ENCODE peak calls at places on chromosomes 4 and X, in six cellular contexts. One of them, this sample, is unnamed. For H3K36me3, the result is how much of the 10 kb centered on the place peaks cover.

GRCh38 chr4:153154010-153154975 is 50.0 kb upstream of the TRIM2 start:
- DNase-seq in tibial nerve: no peak
- DNase-seq in brain microvascular endothelial cell: peak
- DNase-seq in HCT116: no peak
- DNase-seq in heart left ventricle: no peak
- DNase-seq in SJSA1: no peak
- DNase-seq in this sample: no peak

GRCh38 chr4:109989044-109989443 is 76.4 kb downstream of the EGF start:
- DNase-seq in tibial nerve: no peak
- DNase-seq in brain microvascular endothelial cell: no peak
- DNase-seq in SJSA1: no peak
- DNase-seq in heart left ventricle: no peak
- DNase-seq in HCT116: peak
- DNase-seq in this sample: peak

GRCh38 chrX:319579-320125 is 1.1 kb upstream of the GTPBP6 start:
- DNase-seq in tibial nerve: no peak
- DNase-seq in heart left ventricle: no peak
- DNase-seq in SJSA1: peak
- DNase-seq in brain microvascular endothelial cell: no peak
- DNase-seq in HCT116: no peak
- DNase-seq in this sample: no peak

GRCh38 chrX:13428055-13428786 is 108.4 kb upstream of the ATXN3L start:
- DNase-seq in brain microvascular endothelial cell: peak
- DNase-seq in heart left ventricle: no peak
- DNase-seq in SJSA1: peak
- DNase-seq in tibial nerve: no peak
- DNase-seq in HCT116: peak
- DNase-seq in this sample: no peak

GRCh38 chr4:146161243-146161642 is 14.3 kb upstream of the LSM6 start:
- DNase-seq in heart left ventricle: no peak
- DNase-seq in brain microvascular endothelial cell: no peak
- DNase-seq in SJSA1: no peak
- DNase-seq in tibial nerve: no peak
- DNase-seq in HCT116: no peak
- DNase-seq in this sample: no peak

GRCh38 chr4:144831971-144832370 is 186.0 kb downstream of the HHIP start:
- DNase-seq in heart left ventricle: no peak
- DNase-seq in brain microvascular endothelial cell: no peak
- DNase-seq in SJSA1: no peak
- DNase-seq in tibial nerve: no peak
- DNase-seq in HCT116: no peak
- DNase-seq in this sample: no peak

GRCh38 chr4:113678651-113679050 is 82.9 kb downstream of the CAMK2D start:
- DNase-seq in brain microvascular endothelial cell: no peak
- DNase-seq in SJSA1: no peak
- DNase-seq in tibial nerve: no peak
- DNase-seq in HCT116: no peak
- DNase-seq in heart left ventricle: no peak
- DNase-seq in this sample: no peak

GRCh38 chr4:52750819-52751348 is 341 bp downstream of the ERVMER34-1 start:
- DNase-seq in heart left ventricle: no peak
- DNase-seq in tibial nerve: no peak
- DNase-seq in HCT116: peak
- DNase-seq in brain microvascular endothelial cell: no peak
- DNase-seq in SJSA1: no peak
- DNase-seq in this sample: peak

GRCh38 chr4:67909910-67910905 is 26.4 kb upstream of the TMPRSS11D start:
- DNase-seq in tibial nerve: no peak
- DNase-seq in brain microvascular endothelial cell: no peak
- DNase-seq in heart left ventricle: no peak
- DNase-seq in HCT116: no peak
- DNase-seq in SJSA1: peak
- DNase-seq in this sample: peak

GRCh38 chr4:9969526-9970398 is 51.5 kb downstream of the SLC2A9 start:
- DNase-seq in tibial nerve: no peak
- DNase-seq in SJSA1: no peak
- DNase-seq in HCT116: no peak
- DNase-seq in heart left ventricle: no peak
- DNase-seq in brain microvascular endothelial cell: no peak
- DNase-seq in this sample: peak

GRCh38 chr4:48033825-48034413 is 17.3 kb downstream of the NIPAL1 start:
- DNase-seq in brain microvascular endothelial cell: peak
- DNase-seq in HCT116: peak
- DNase-seq in heart left ventricle: no peak
- DNase-seq in tibial nerve: no peak
- DNase-seq in SJSA1: no peak
- DNase-seq in this sample: peak

GRCh38 chr4:169933531-169933930 is 92.7 kb downstream of the MFAP3L start:
- DNase-seq in brain microvascular endothelial cell: no peak
- DNase-seq in SJSA1: no peak
- DNase-seq in HCT116: no peak
- DNase-seq in tibial nerve: no peak
- DNase-seq in heart left ventricle: no peak
- DNase-seq in this sample: peak

GRCh38 chrX:38095971-38096529 is 89.7 kb downstream of the SYTL5 start:
- DNase-seq in heart left ventricle: no peak
- DNase-seq in SJSA1: peak
- DNase-seq in brain microvascular endothelial cell: peak
- DNase-seq in HCT116: peak
- DNase-seq in tibial nerve: no peak
- DNase-seq in this sample: no peak

GRCh38 chr4:155738548-155738947 is 20.3 kb upstream of the GUCY1B1 start:
- DNase-seq in tibial nerve: no peak
- DNase-seq in SJSA1: no peak
- DNase-seq in HCT116: no peak
- DNase-seq in heart left ventricle: no peak
- DNase-seq in brain microvascular endothelial cell: no peak
- DNase-seq in this sample: no peak

GRCh38 chrX:43882294-43882681 is at the start of gene MAOB:
- DNase-seq in tibial nerve: no peak
- DNase-seq in SJSA1: no peak
- DNase-seq in HCT116: no peak
- DNase-seq in heart left ventricle: peak
- DNase-seq in brain microvascular endothelial cell: no peak
- DNase-seq in this sample: peak

GRCh38 chr4:6333301-6334202 is 63.9 kb downstream of the WFS1 start:
- DNase-seq in HCT116: no peak
- DNase-seq in SJSA1: no peak
- DNase-seq in heart left ventricle: no peak
- DNase-seq in brain microvascular endothelial cell: no peak
- DNase-seq in tibial nerve: no peak
- DNase-seq in this sample: no peak

GRCh38 chr4:81811562-81812293 is 340.0 kb upstream of the RASGEF1B start:
- DNase-seq in HCT116: no peak
- DNase-seq in SJSA1: no peak
- DNase-seq in brain microvascular endothelial cell: no peak
- DNase-seq in tibial nerve: no peak
- DNase-seq in heart left ventricle: no peak
- DNase-seq in this sample: no peak

DNA sequence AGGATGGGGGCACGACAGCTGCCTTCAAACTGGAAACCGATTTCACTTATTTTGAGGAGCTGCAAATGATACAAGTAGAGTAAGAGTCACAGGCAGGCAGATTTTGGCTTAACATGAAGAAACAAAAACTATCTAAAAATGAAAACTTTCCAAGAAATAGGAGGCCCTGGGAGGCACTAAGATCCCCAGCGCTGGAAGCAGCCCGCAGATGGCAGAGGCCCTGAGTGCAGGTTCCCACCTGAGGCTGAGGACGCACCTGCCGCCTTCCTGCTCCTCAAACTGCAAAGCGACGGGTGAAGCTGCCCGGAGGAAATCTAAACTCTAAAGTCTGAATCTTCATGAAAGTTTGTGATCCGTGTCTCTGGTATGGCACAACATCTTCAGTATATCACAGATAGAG is 138.7 kb downstream of the AFAP1 start:
- DNase-seq in heart left ventricle: no peak
- DNase-seq in SJSA1: no peak
- DNase-seq in brain microvascular endothelial cell: no peak
- DNase-seq in tibial nerve: no peak
- DNase-seq in HCT116: no peak
- DNase-seq in this sample: no peak
- H3K36me3 ChIP-seq in heart left ventricle: under half
- H3K36me3 ChIP-seq in SJSA1: half or more
- H3K36me3 ChIP-seq in brain microvascular endothelial cell: half or more
- H3K36me3 ChIP-seq in tibial nerve: under half
- H3K36me3 ChIP-seq in HCT116: under half
- H3K36me3 ChIP-seq in this sample: under half

GRCh38 chrX:15814811-15815210 is 24.5 kb downstream of the ZRSR2 start:
- DNase-seq in SJSA1: no peak
- DNase-seq in HCT116: no peak
- DNase-seq in brain microvascular endothelial cell: no peak
- DNase-seq in tibial nerve: no peak
- DNase-seq in heart left ventricle: no peak
- DNase-seq in this sample: no peak

GRCh38 chrX:15816453-15816838 is 26.2 kb downstream of the ZRSR2 start:
- DNase-seq in SJSA1: no peak
- DNase-seq in heart left ventricle: no peak
- DNase-seq in brain microvascular endothelial cell: no peak
- DNase-seq in HCT116: no peak
- DNase-seq in tibial nerve: no peak
- DNase-seq in this sample: peak

GRCh38 chrX:15808254-15808653 is 18.0 kb downstream of the ZRSR2 start:
- DNase-seq in brain microvascular endothelial cell: no peak
- DNase-seq in tibial nerve: no peak
- DNase-seq in heart left ventricle: no peak
- DNase-seq in HCT116: no peak
- DNase-seq in SJSA1: no peak
- DNase-seq in this sample: no peak

GRCh38 chrX:15815779-15816452 is 25.6 kb downstream of the ZRSR2 start:
- DNase-seq in HCT116: peak
- DNase-seq in SJSA1: peak
- DNase-seq in brain microvascular endothelial cell: no peak
- DNase-seq in tibial nerve: no peak
- DNase-seq in heart left ventricle: no peak
- DNase-seq in this sample: peak

GRCh38 chrX:15812212-15812938 is 22.1 kb downstream of the ZRSR2 start:
- DNase-seq in tibial nerve: no peak
- DNase-seq in HCT116: no peak
- DNase-seq in SJSA1: no peak
- DNase-seq in heart left ventricle: no peak
- DNase-seq in brain microvascular endothelial cell: no peak
- DNase-seq in this sample: no peak
- H3K36me3 ChIP-seq in tibial nerve: under half
- H3K36me3 ChIP-seq in HCT116: under half
- H3K36me3 ChIP-seq in SJSA1: under half
- H3K36me3 ChIP-seq in heart left ventricle: half or more
- H3K36me3 ChIP-seq in brain microvascular endothelial cell: under half
- H3K36me3 ChIP-seq in this sample: under half

GRCh38 chrX:75989806-75990590 is 182.9 kb upstream of the PBDC1 start:
- DNase-seq in SJSA1: no peak
- DNase-seq in HCT116: no peak
- DNase-seq in brain microvascular endothelial cell: no peak
- DNase-seq in heart left ventricle: no peak
- DNase-seq in tibial nerve: no peak
- DNase-seq in this sample: no peak
- H3K36me3 ChIP-seq in SJSA1: under half
- H3K36me3 ChIP-seq in HCT116: under half
- H3K36me3 ChIP-seq in brain microvascular endothelial cell: under half
- H3K36me3 ChIP-seq in heart left ventricle: under half
- H3K36me3 ChIP-seq in tibial nerve: under half
- H3K36me3 ChIP-seq in this sample: under half

GRCh38 chrX:45110494-45110893 is 90.2 kb downstream of the DIPK2B start:
- DNase-seq in SJSA1: no peak
- DNase-seq in heart left ventricle: no peak
- DNase-seq in brain microvascular endothelial cell: no peak
- DNase-seq in tibial nerve: no peak
- DNase-seq in HCT116: no peak
- DNase-seq in this sample: no peak
- H3K36me3 ChIP-seq in SJSA1: under half
- H3K36me3 ChIP-seq in heart left ventricle: half or more
- H3K36me3 ChIP-seq in brain microvascular endothelial cell: under half
- H3K36me3 ChIP-seq in tibial nerve: under half
- H3K36me3 ChIP-seq in HCT116: under half
- H3K36me3 ChIP-seq in this sample: under half

GRCh38 chrX:134476284-134476683 is 16.3 kb downstream of the HPRT1 start:
- DNase-seq in SJSA1: no peak
- DNase-seq in heart left ventricle: no peak
- DNase-seq in HCT116: no peak
- DNase-seq in brain microvascular endothelial cell: no peak
- DNase-seq in tibial nerve: no peak
- DNase-seq in this sample: no peak
- H3K36me3 ChIP-seq in SJSA1: under half
- H3K36me3 ChIP-seq in heart left ventricle: under half
- H3K36me3 ChIP-seq in HCT116: under half
- H3K36me3 ChIP-seq in brain microvascular endothelial cell: under half
- H3K36me3 ChIP-seq in tibial nerve: under half
- H3K36me3 ChIP-seq in this sample: under half

GRCh38 chr4:7774301-7775019 is 165.2 kb downstream of the AFAP1 start:
- DNase-seq in HCT116: no peak
- DNase-seq in brain microvascular endothelial cell: no peak
- DNase-seq in tibial nerve: no peak
- DNase-seq in heart left ventricle: no peak
- DNase-seq in SJSA1: no peak
- DNase-seq in this sample: no peak

GRCh38 chr4:7773401-7774187 is 166.1 kb downstream of the AFAP1 start:
- DNase-seq in HCT116: no peak
- DNase-seq in tibial nerve: no peak
- DNase-seq in brain microvascular endothelial cell: no peak
- DNase-seq in SJSA1: no peak
- DNase-seq in heart left ventricle: no peak
- DNase-seq in this sample: no peak

GRCh38 chr4:7777017-7777710 is 162.5 kb downstream of the AFAP1 start:
- DNase-seq in tibial nerve: no peak
- DNase-seq in heart left ventricle: no peak
- DNase-seq in brain microvascular endothelial cell: no peak
- DNase-seq in HCT116: no peak
- DNase-seq in SJSA1: no peak
- DNase-seq in this sample: no peak

GRCh38 chr4:7772708-7773385 is 166.8 kb downstream of the AFAP1 start:
- DNase-seq in HCT116: no peak
- DNase-seq in brain microvascular endothelial cell: no peak
- DNase-seq in tibial nerve: peak
- DNase-seq in SJSA1: no peak
- DNase-seq in heart left ventricle: peak
- DNase-seq in this sample: peak

DNA sequence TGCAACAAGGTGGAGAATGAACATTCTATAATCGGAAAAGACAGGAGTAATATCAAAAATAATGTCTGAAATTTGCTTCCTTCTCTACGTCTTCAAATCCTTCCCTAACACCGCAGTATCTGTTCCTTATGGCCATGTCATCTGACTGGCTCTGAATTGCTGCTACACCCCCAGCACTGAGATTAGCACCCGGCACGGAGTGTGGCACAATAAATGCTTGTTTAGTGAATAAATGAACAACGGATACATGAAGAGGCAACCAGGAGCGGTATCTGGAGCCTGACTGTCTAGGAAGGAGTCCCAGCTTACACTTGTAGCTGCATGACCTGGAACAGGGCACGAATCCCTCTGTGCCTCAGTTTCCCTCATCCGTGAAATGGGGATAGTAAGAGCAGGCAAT is 164.3 kb downstream of the AFAP1 start:
- DNase-seq in brain microvascular endothelial cell: no peak
- DNase-seq in heart left ventricle: no peak
- DNase-seq in tibial nerve: no peak
- DNase-seq in HCT116: no peak
- DNase-seq in SJSA1: no peak
- DNase-seq in this sample: no peak
- H3K36me3 ChIP-seq in brain microvascular endothelial cell: half or more
- H3K36me3 ChIP-seq in heart left ventricle: under half
- H3K36me3 ChIP-seq in tibial nerve: half or more
- H3K36me3 ChIP-seq in HCT116: under half
- H3K36me3 ChIP-seq in SJSA1: half or more
- H3K36me3 ChIP-seq in this sample: half or more